ENCODE peak calls at places on chromosome 4, in seven cellular contexts. J is lower lobe of right lung, O is upper lobe of right lung, U is body of pancreas, S is K562, W is MM.1S, H is H9. B is an unnamed sample.
A peak's percentile ranks its signal among the peaks of the same experiment; 100 is the strongest.

GRCh38 chr4:26912069-26912468 is 51.4 kb downstream of the STIM2 start:
- DNase-seq in W (no peak), O (no peak), S (no peak), U (no peak), J (no peak), H (no peak), B (no peak)

GRCh38 chr4:21901831-21902230 is 46.7 kb downstream of the KCNIP4 start:
- DNase-seq in U (no peak), O (no peak), S (no peak), W (no peak), H (no peak), J (no peak), B (no peak)

GRCh38 chr4:153166971-153167501 is 37.2 kb upstream of the TRIM2 start:
- DNase-seq in U (no peak), W (no peak), J (no peak), S (no peak), O (no peak), H (no peak), B (no peak)

GRCh38 chr4:22500128-22500611 is 15.7 kb downstream of the ADGRA3 start:
- DNase-seq in W (no peak), U (peak; percentile 55), H (no peak), O (no peak), J (no peak), S (no peak), B (no peak)

GRCh38 chr4:2073808-2074481 is 14.8 kb downstream of the NAT8L start:
- DNase-seq in U (no peak), J (no peak), O (peak; percentile 59), H (peak; percentile 23), S (no peak), W (no peak), B (no peak)

GRCh38 chr4:138204507-138204906 is 37.6 kb downstream of the SLC7A11 start:
- DNase-seq in J (no peak), S (no peak), O (no peak), U (no peak), W (no peak), H (no peak), B (no peak)

GRCh38 chr4:85812776-85813175 is 337.8 kb downstream of the ARHGAP24 start:
- DNase-seq in U (no peak), O (no peak), S (no peak), H (no peak), W (no peak), J (no peak), B (no peak)

GRCh38 chr4:89171176-89171575 is 59.8 kb downstream of the TIGD2 start:
- DNase-seq in W (no peak), U (no peak), H (no peak), S (no peak), J (no peak), O (no peak), B (no peak)

GRCh38 chr4:105603158-105603557 is 50.7 kb downstream of the ARHGEF38 start:
- DNase-seq in O (no peak), W (no peak), J (no peak), S (no peak), U (no peak), H (no peak), B (no peak)

GRCh38 chr4:146222313-146222712 is 8.0 kb downstream of the REELD1 start:
- DNase-seq in O (no peak), S (no peak), U (no peak), H (no peak), J (no peak), W (no peak), B (no peak)

GRCh38 chr4:189355590-189355989 is 585.1 kb upstream of the FRG1 start:
- DNase-seq in S (no peak), O (peak; percentile 27), U (no peak), H (no peak), J (no peak), W (no peak), B (no peak)

GRCh38 chr4:108360857-108361820 is 192.4 kb upstream of the LEF1 start:
- DNase-seq in S (peak; percentile 25), J (no peak), H (peak; percentile 47), W (no peak), U (no peak), O (no peak), B (peak; percentile 58)

GRCh38 chr4:73446336-73446938 is 10.4 kb downstream of the AFP start:
- DNase-seq in J (no peak), H (no peak), S (peak; percentile 53), U (peak; percentile 35), W (peak; percentile 75), O (no peak), B (peak; percentile 18)

GRCh38 chr4:183396187-183396738 is 48.2 kb upstream of the CDKN2AIP start:
- DNase-seq in J (no peak), U (no peak), W (no peak), H (no peak), S (no peak), O (no peak), B (no peak)

GRCh38 chr4:104589264-104589868 is 94.7 kb upstream of the CXXC4 start:
- DNase-seq in S (no peak), H (no peak), U (no peak), O (no peak), J (no peak), W (no peak), B (no peak)

GRCh38 chr4:626201-627091 is 1.1 kb downstream of the PDE6B start:
- DNase-seq in W (no peak), H (peak; percentile 27), O (no peak), U (no peak), S (no peak), J (no peak), B (no peak)

GRCh38 chr4:52370576-52370975 is 288.5 kb downstream of the USP46 start:
- DNase-seq in J (no peak), W (no peak), S (no peak), U (no peak), H (no peak), O (no peak), B (no peak)

DNA sequence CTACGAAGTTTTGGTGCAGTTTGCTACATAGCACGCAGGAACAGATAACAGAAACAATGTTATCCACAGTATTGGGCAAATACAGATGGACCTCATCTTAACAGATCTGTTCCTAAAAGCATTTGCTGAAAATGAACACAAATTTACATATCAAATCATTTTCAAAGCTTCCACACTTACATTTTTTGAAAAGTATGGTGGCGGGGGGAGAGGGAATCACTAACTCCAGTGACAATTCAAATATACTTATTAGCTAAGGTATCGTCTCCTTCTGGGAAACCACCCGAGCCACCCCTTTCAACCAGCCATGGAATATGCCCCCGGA is 175.0 kb downstream of the NSUN7 start:
- DNase-seq in S (no peak), U (no peak), O (no peak), W (no peak), H (no peak), J (no peak), B (no peak)
- TF ChIP-seq CTCF in S (no peak), U (no peak), O (no peak), W (no peak), H (peak; percentile 7), J (no peak), B (no peak)

DNA sequence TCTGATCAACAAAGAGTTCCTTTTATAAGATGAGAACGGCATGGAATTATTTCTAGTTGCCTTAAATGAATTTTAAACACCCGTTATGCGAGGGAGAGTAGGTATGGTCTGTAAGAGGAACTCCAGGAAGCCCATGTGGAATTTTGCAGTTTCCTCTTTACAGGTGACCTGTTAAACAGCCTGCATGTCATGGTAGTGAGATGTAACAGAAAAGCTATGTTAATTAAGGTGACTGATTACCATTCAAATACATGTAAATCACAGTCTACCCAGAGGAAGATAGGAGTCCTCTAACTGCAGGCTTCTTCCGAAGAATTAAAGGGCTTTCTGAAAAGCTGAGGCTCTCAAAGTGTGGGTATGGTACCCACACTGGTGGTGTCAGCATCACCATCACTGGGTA is 163.6 kb downstream of the CBR4 start:
- DNase-seq in U (no peak), H (no peak), J (no peak), O (no peak), W (no peak), S (no peak), B (no peak)
- H3K27ac ChIP-seq in U (no peak overlapping the region), H (no peak overlapping the region), J (no peak overlapping the region), O (no peak overlapping the region), W (no peak overlapping the region), S (no peak overlapping the region), B (no peak overlapping the region)

GRCh38 chr4:118770741-118771187 is 65.2 kb downstream of the SEC24D start:
- DNase-seq in O (no peak), J (no peak), S (no peak), U (no peak), W (no peak), H (no peak), B (no peak)
- H3K4me1 ChIP-seq in O (peaks cover 5% of the 10 kb centered on the region), J (peaks cover 26% of the 10 kb centered on the region), S (peaks cover 15% of the 10 kb centered on the region), U (peaks cover 18% of the 10 kb centered on the region), W (peaks cover under 1% of the 10 kb centered on the region), H (peaks cover 3% of the 10 kb centered on the region), B (no peaks in the 10 kb centered on the region)

GRCh38 chr4:151527699-151528098 is 118.7 kb downstream of the FHIP1A start:
- DNase-seq in W (no peak), S (no peak), U (no peak), H (no peak), J (no peak), O (no peak), B (no peak)

GRCh38 chr4:151532001-151532708 is 123.2 kb downstream of the FHIP1A start:
- DNase-seq in H (no peak), S (no peak), U (no peak), J (no peak), W (no peak), O (no peak), B (no peak)

GRCh38 chr4:151529187-151529586 is 120.2 kb downstream of the FHIP1A start:
- DNase-seq in W (no peak), J (no peak), H (no peak), O (no peak), S (no peak), U (no peak), B (no peak)

GRCh38 chr4:151530230-151530629 is 121.3 kb downstream of the FHIP1A start:
- DNase-seq in H (no peak), J (no peak), U (no peak), O (no peak), S (no peak), W (no peak), B (no peak)

DNA sequence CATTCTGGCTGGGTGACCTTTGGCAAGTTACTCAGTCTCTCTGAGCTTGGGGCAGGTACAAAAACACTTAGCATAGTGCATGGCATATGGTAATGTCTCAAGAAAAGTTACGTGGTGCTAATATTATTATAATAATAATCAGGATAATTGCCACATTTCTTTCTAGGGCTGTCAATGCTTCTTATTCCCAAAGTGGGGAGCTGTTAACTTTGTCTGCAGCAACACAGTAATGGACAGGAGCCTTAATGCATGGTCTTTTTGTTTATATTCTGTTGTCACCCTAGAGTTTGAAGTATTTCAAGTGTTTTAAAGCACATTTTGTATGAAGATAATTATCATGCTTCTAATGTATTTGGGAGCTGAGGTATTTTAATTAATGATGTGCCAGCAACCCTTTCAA is 121.8 kb downstream of the FHIP1A start:
- DNase-seq in W (no peak), H (no peak), O (no peak), U (no peak), J (no peak), S (peak; percentile 9), B (no peak)
- TF ChIP-seq CTCF in W (peak; percentile 20), H (peak; percentile 50), O (peak; percentile 15), U (no peak), J (no peak), S (peak; percentile 16), B (peak; percentile 6)

B was measured in DND-41.